ENCODE peak calls at places on chromosomes 11 and 22, in seven cellular contexts. I is HCT116, Z is SK-N-SH, F is GM12878, C is H1, B is HepG2, Q is K562. V is an unnamed sample.

GRCh38 chr22:21876486-21877176 is 9.2 kb upstream of the MAPK1 start:
- DNase-seq in I (no peak), Z (peak), F (no peak), C (no peak), B (no peak), Q (peak), V (no peak)

GRCh38 chr11:14643697-14644395 is at the start of gene PDE3B:
- DNase-seq in I (peak), Z (peak), F (no peak), C (peak), B (peak), Q (peak), V (no peak)

GRCh38 chr22:38718414-38718813 is 12.7 kb downstream of the GTPBP1 start:
- DNase-seq in I (peak), Z (peak), F (no peak), C (no peak), B (peak), Q (no peak), V (no peak)

GRCh38 chr22:36391648-36392047 is 3.9 kb upstream of the MYH9 start:
- DNase-seq in I (no peak), Z (no peak), F (no peak), C (no peak), B (no peak), Q (no peak), V (no peak)

GRCh38 chr11:78630155-78630554 is 55.5 kb upstream of the NARS2 start:
- DNase-seq in I (no peak), Z (no peak), F (no peak), C (no peak), B (no peak), Q (no peak), V (no peak)

GRCh38 chr11:109902764-109903436 is 190.3 kb upstream of the ZC3H12C start:
- DNase-seq in I (no peak), Z (no peak), F (no peak), C (no peak), B (no peak), Q (no peak), V (no peak)

GRCh38 chr22:35809816-35810215 is 92.1 kb downstream of the APOL5 start:
- DNase-seq in I (no peak), Z (no peak), F (no peak), C (no peak), B (peak), Q (no peak), V (no peak)

GRCh38 chr22:41030891-41031290 is 61.5 kb upstream of the EP300 start:
- DNase-seq in I (no peak), Z (no peak), F (no peak), C (no peak), B (no peak), Q (no peak), V (no peak)

GRCh38 chr11:34676227-34676626 is 55.3 kb downstream of the EHF start:
- DNase-seq in I (no peak), Z (no peak), F (no peak), C (no peak), B (no peak), Q (no peak), V (no peak)

GRCh38 chr11:34682822-34683221 is 61.9 kb downstream of the EHF start:
- DNase-seq in I (peak), Z (no peak), F (no peak), C (no peak), B (no peak), Q (no peak), V (no peak)

GRCh38 chr11:34680918-34681554 is 60.1 kb downstream of the EHF start:
- DNase-seq in I (peak), Z (no peak), F (no peak), C (no peak), B (peak), Q (no peak), V (no peak)

GRCh38 chr11:34679681-34680080 is 58.8 kb downstream of the EHF start:
- DNase-seq in I (no peak), Z (no peak), F (no peak), C (no peak), B (no peak), Q (no peak), V (no peak)

GRCh38 chr11:34680206-34680605 is 59.3 kb downstream of the EHF start:
- DNase-seq in I (no peak), Z (no peak), F (no peak), C (no peak), B (no peak), Q (no peak), V (no peak)
- TF ChIP-seq JUND in I (no peak), Z (no peak), F (no peak), C (no peak), B (no peak), Q (no peak), V (no peak)

DNA sequence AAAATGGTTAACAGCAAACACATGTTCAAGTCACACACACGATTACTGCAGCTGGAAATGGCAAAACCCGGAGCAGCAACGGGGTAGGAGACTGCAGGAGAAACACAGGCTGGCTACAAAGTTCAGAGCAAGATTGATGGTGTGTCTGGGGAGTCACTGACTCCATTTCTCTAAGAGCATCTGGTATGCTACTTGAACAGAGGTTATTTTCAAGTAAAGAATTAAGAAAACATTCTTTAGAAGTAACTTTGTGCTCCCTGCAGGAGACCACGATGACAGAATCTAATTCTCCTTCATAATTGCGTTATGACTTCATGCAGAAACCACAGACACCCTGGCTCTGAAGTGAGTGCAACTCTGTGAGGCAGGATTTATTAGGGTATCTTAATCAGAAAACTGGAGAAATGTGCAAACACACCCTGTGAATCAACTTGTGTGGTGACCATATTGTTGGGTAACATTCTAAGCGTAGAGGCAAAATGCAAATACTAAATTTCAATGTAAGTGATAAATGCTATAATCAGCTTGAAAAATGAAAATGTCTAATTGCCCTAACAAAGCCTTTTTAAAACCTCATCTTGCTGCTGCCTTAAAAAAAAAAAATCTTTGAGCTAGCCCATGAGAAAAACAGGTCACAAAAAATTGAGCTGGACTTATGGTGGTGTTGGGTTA is 303.0 kb downstream of the CADM1 start:
- DNase-seq in I (no peak), Z (peak), F (no peak), C (no peak), B (no peak), Q (no peak), V (no peak)
- TF ChIP-seq JUND in I (no peak), Z (no peak), F (no peak), C (no peak), B (no peak), Q (no peak), V (no peak)

GRCh38 chr22:20238567-20239062 is 29.5 kb downstream of the RTN4R start:
- DNase-seq in I (peak), Z (peak), F (no peak), C (peak), B (peak), Q (peak), V (peak)
- TF ChIP-seq JUND in I (no peak), Z (no peak), F (no peak), C (no peak), B (no peak), Q (no peak), V (no peak)

GRCh38 chr11:68988486-68988885 is 7.7 kb upstream of the MRGPRD start:
- DNase-seq in I (no peak), Z (no peak), F (no peak), C (no peak), B (no peak), Q (no peak), V (no peak)
- TF ChIP-seq JUND in I (no peak), Z (no peak), F (no peak), C (no peak), B (no peak), Q (no peak), V (no peak)

DNA sequence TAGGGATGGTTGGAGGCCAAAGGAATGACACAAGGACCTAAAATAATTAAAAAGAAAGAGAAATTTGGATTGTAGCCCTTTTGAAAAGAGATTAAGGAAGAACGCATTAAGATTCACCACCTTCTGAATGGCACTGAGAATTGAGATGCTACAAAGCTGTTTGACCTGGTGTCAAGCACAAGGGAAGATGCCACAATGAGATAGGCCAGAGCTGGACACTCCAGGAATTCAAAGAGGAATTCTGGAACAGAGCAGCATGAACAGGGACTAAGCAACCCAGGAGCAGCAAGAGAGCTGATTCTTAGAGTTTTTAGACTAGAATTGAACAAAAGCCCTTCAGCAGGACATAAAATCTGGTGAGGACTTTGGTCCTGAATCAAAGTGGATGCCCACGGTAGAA is 11.6 kb upstream of the CECR2 start:
- DNase-seq in I (no peak), Z (no peak), F (no peak), C (no peak), B (no peak), Q (no peak), V (no peak)
- TF ChIP-seq JUND in I (no peak), Z (no peak), F (no peak), C (no peak), B (no peak), Q (no peak), V (no peak)

DNA sequence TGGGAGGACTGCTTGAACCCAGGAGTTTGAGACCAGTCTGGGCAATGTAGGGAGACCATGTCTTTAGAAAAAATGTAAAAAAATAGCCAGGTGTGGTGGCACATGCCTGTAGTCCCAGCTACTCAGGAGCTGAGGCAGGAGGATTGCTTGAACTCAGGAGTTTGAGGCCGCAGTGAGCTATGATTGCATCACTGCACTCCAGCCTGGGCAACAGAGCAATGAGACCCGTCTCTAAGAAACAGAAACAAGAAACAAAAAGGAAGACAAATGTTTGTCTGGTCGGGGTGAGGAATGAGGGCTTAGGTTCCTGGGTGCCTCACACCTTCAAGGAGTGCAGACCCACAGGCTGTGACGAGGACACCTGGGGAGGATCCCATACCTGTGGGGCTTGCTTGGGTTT is 191.9 kb downstream of the CEP164 start:
- DNase-seq in I (no peak), Z (no peak), F (no peak), C (no peak), B (no peak), Q (no peak), V (peak)
- TF ChIP-seq JUND in I (no peak), Z (no peak), F (no peak), C (no peak), B (no peak), Q (no peak), V (no peak)

DNA sequence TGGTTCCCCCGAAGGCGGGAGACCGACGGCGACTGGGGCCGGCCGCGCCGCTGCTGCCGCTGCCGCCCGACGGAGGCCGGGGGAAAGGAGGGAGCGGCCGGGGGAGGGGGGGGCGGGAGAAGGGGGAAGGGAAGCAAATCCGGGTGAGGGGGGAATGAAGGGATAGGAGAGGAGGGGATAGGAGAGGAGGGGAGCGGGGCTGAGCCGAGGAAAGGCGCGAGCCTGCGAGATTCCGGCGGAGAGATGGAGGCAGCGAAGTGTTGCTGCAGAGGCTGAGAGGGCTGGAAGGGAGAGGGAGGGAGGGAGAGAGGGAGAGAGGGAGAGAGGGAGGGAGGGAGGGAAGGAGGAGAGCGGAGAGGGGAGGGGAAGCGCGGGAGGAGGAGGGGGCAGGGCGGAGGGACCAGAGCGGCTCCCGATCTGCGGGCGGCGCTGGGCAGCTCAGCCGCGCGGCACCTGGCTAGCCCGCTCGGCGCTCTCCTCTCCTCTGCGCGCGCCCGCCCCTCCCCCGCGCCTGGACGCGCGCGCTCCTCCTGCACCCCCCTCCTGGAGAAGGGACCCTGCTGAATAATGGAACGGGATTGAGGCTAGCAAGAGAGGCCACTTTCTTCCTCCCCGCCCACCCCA is 52.4 kb downstream of the SLC22A12 start:
- DNase-seq in I (no peak), Z (peak), F (no peak), C (peak), B (no peak), Q (peak), V (peak)
- TF ChIP-seq JUND in I (no peak), Z (no peak), F (no peak), C (no peak), B (no peak), Q (no peak), V (no peak)

GRCh38 chr11:116530705-116531104 is 242.1 kb downstream of the BUD13 start:
- DNase-seq in I (no peak), Z (no peak), F (no peak), C (no peak), B (no peak), Q (no peak), V (no peak)
- TF ChIP-seq JUND in I (no peak), Z (no peak), F (no peak), C (no peak), B (no peak), Q (no peak), V (no peak)